ENCODE peak calls at places on chromosomes 4 and X, in ten cellular contexts. K, V, G, S, O, X, Y, L, D and T are unnamed samples.

GRCh38 chrX:134512566-134512965 is 52.6 kb downstream of the HPRT1 start:
- DNase-seq in K (no peak), V (peak; percentile 89), G (no peak), S (no peak), O (no peak), X (peak; percentile 34), Y (no peak), L (no peak), D (no peak), T (no peak)

GRCh38 chr4:144894525-144894924 is 203.5 kb downstream of the ANAPC10 start:
- DNase-seq in K (peak; percentile 10), V (peak; percentile 48), G (peak; percentile 26), S (no peak), O (no peak), X (peak; percentile 46), Y (peak; percentile 18), L (no peak), D (no peak), T (no peak)

GRCh38 chr4:100949350-100949935 is 397.9 kb downstream of the PPP3CA start:
- DNase-seq in K (no peak), V (no peak), G (no peak), S (no peak), O (no peak), X (no peak), Y (no peak), L (no peak), D (no peak), T (no peak)

GRCh38 chr4:167581449-167581965 is 347.2 kb upstream of the SPOCK3 start:
- DNase-seq in K (no peak), V (no peak), G (no peak), S (no peak), O (no peak), X (no peak), Y (no peak), L (no peak), D (peak; percentile 58), T (no peak)

GRCh38 chr4:88814043-88814617 is 116.5 kb upstream of the NAP1L5 start:
- DNase-seq in K (no peak), V (no peak), G (no peak), S (no peak), O (no peak), X (no peak), Y (peak; percentile 77), L (no peak), D (no peak), T (no peak)

GRCh38 chrX:3638280-3638873 is 75.1 kb downstream of the PRKX start:
- DNase-seq in K (peak; percentile 44), V (peak; percentile 48), G (peak; percentile 29), S (no peak), O (peak; percentile 14), X (peak; percentile 7), Y (peak; percentile 73), L (peak; percentile 14), D (no peak), T (no peak)

GRCh38 chrX:105876658-105877057 is 54.3 kb downstream of the NRK start:
- DNase-seq in K (no peak), V (peak; percentile 19), G (no peak), S (no peak), O (no peak), X (peak; percentile 29), Y (no peak), L (no peak), D (no peak), T (no peak)

GRCh38 chrX:9897761-9898161 is 69.4 kb upstream of the CLDN34 start:
- DNase-seq in K (no peak), V (peak; percentile 97), G (no peak), S (no peak), O (no peak), X (no peak), Y (no peak), L (no peak), D (no peak), T (no peak)

GRCh38 chr4:54185871-54186270 is 43.2 kb upstream of the PDGFRA start:
- DNase-seq in K (no peak), V (no peak), G (no peak), S (no peak), O (no peak), X (no peak), Y (no peak), L (no peak), D (no peak), T (no peak)

GRCh38 chrX:39262641-39263040 is 461.4 kb downstream of the MID1IP1 start:
- DNase-seq in K (no peak), V (no peak), G (no peak), S (no peak), O (no peak), X (no peak), Y (no peak), L (no peak), D (no peak), T (no peak)

GRCh38 chr4:17709760-17710068 is 71.7 kb downstream of the FAM184B start:
- DNase-seq in K (no peak), V (no peak), G (no peak), S (no peak), O (no peak), X (no peak), Y (no peak), L (no peak), D (no peak), T (no peak)

GRCh38 chrX:105190252-105190853 is 30.1 kb downstream of the TEX13A start:
- DNase-seq in K (peak; percentile 10), V (peak; percentile 6), G (no peak), S (no peak), O (no peak), X (no peak), Y (peak; percentile 50), L (no peak), D (no peak), T (peak; percentile 11)

GRCh38 chrX:40100141-40100536 is 2.4 kb upstream of the BCOR start:
- DNase-seq in K (peak; percentile 34), V (no peak), G (no peak), S (no peak), O (no peak), X (no peak), Y (peak; percentile 41), L (no peak), D (peak; percentile 76), T (no peak)

GRCh38 chr4:157423526-157424020 is 203.0 kb downstream of the GRIA2 start:
- DNase-seq in K (no peak), V (no peak), G (no peak), S (no peak), O (no peak), X (no peak), Y (no peak), L (no peak), D (no peak), T (no peak)

GRCh38 chr4:40719008-40719623 is 30.6 kb upstream of the NSUN7 start:
- DNase-seq in K (no peak), V (peak; percentile 64), G (peak; percentile 46), S (no peak), O (no peak), X (peak; percentile 61), Y (peak; percentile 35), L (no peak), D (no peak), T (no peak)

GRCh38 chr4:150207871-150208270 is 129.6 kb downstream of the DCLK2 start:
- DNase-seq in K (no peak), V (peak; percentile 49), G (no peak), S (no peak), O (no peak), X (no peak), Y (no peak), L (no peak), D (no peak), T (no peak)

GRCh38 chr4:184740965-184741364 is 7.1 kb upstream of the CENPU start:
- DNase-seq in K (no peak), V (no peak), G (no peak), S (no peak), O (no peak), X (no peak), Y (no peak), L (no peak), D (no peak), T (no peak)

GRCh38 chr4:122758033-122758432 is 25.5 kb downstream of the BBS12 start:
- DNase-seq in K (peak; percentile 29), V (peak; percentile 51), G (no peak), S (no peak), O (no peak), X (peak; percentile 28), Y (no peak), L (no peak), D (no peak), T (no peak)
- H3K4me3 ChIP-seq in K (no peak overlapping the region), V (no peak overlapping the region), G (no peak overlapping the region), S (no peak overlapping the region), O (no peak overlapping the region), X (no peak overlapping the region), Y (no peak overlapping the region), L (no peak overlapping the region), D (no peak overlapping the region), T (no peak overlapping the region)

DNA sequence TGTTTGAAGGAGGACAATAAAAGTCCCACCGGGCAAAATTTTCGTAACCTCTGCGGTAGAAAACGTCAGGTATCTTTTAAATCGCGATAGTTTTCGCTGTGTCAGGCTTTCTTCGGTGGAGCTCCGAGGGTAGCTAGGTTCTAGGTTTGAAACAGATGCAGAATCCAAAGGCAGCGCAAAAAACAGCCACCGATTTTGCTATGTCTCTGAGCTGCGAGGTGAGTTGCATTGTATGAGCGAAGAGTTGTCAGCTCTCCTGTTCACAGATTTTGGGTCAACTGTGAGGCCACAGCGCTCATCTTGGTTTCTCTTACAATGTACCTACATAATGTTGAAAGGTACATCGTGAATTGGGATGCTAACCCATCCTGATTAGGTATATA is 459 bp downstream of the CLCN3 start:
- DNase-seq in K (peak; percentile 28), V (no peak), G (peak; percentile 33), S (no peak), O (no peak), X (no peak), Y (peak; percentile 53), L (no peak), D (no peak), T (no peak)
- TF ChIP-seq POLR2A in K (no peak), V (no peak), G (no peak), S (no peak), O (no peak), X (no peak), Y (no peak), L (no peak), D (no peak), T (no peak)

DNA sequence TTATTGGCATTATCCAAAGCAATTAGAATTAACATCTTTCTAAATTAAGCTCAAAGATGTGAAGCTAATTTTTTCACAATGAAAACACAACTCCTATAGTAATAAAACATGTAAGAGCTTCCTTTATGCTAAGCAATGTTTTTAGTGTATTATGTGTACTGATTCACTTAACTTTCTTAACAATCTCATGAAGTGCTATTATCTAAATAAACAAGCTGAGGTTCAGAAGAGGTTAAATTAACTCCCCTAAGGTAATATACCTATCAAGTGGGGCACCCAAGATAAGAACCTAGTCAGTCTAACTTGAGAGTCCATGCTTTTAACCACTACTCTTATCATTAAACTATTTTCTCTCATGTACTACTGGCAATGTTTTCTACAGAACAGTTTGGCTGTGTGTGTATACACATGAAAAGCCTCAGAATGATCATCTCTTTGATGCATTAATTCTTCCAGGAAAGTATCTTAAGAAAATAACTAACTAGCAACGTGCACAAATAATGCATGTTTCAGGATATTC is 13.6 kb downstream of the G3BP2 start:
- DNase-seq in K (no peak), V (no peak), G (no peak), S (no peak), O (no peak), X (no peak), Y (no peak), L (no peak), D (no peak), T (no peak)
- H3K4me3 ChIP-seq in K (no peak overlapping the region), V (no peak overlapping the region), G (no peak overlapping the region), S (no peak overlapping the region), O (no peak overlapping the region), X (no peak overlapping the region), Y (no peak overlapping the region), L (no peak overlapping the region), D (no peak overlapping the region), T (no peak overlapping the region)

GRCh38 chr4:26065833-26066232 is 151.8 kb downstream of the SMIM20 start:
- DNase-seq in K (no peak), V (no peak), G (no peak), S (no peak), O (no peak), X (no peak), Y (no peak), L (no peak), D (no peak), T (no peak)
- TF ChIP-seq POLR2A in K (no peak), V (no peak), G (no peak), S (no peak), O (no peak), X (no peak), Y (no peak), L (no peak), D (no peak), T (no peak)